ENCODE peak calls at places on chromosome 11, in five cellular contexts. P is stimulated activated naive CD4-positive, alpha-beta T cell; X is AG04450; N is stimulated activated CD4-positive, alpha-beta T cell treated with anti-CD3 and anti-CD28 coated beads, Interleukin-2, amount 100 ng/mL, for 48 hours; O is LoVo. Q is an unnamed sample.
A peak's percentile ranks its signal among the peaks of the same experiment; 100 is the strongest.

GRCh38 chr11:57727185-57727584 is 14.1 kb upstream of the SELENOH start:
- DNase-seq in X (no peak), O (no peak), P (no peak), N (no peak), Q (no peak)

GRCh38 chr11:28384418-28384817 is 276.2 kb downstream of the METTL15 start:
- DNase-seq in O (peak; percentile 18), P (no peak), X (peak; percentile 76), N (no peak), Q (no peak)

GRCh38 chr11:119189393-119189792 is 4.1 kb downstream of the NHERF4 start:
- DNase-seq in N (no peak), X (no peak), P (no peak), O (no peak), Q (no peak)

GRCh38 chr11:16001044-16001568 is 355.2 kb downstream of the SOX6 start:
- DNase-seq in N (no peak), O (no peak), P (no peak), X (no peak), Q (no peak)

GRCh38 chr11:126926376-126926791 is 74.2 kb downstream of the KIRREL3 start:
- DNase-seq in P (no peak), O (no peak), N (no peak), X (no peak), Q (no peak)

GRCh38 chr11:11787305-11788066 is 54.3 kb upstream of the USP47 start:
- DNase-seq in P (peak; percentile 66), O (peak; percentile 63), X (peak; percentile 41), N (peak; percentile 71), Q (peak; percentile 83)

GRCh38 chr11:134412508-134413333 is 679 bp upstream of the B3GAT1 start:
- DNase-seq in N (no peak), X (no peak), P (peak; percentile 10), O (no peak), Q (no peak)

GRCh38 chr11:74877132-74877531 is 71.8 kb downstream of the XRRA1 start:
- DNase-seq in X (no peak), O (no peak), N (peak; percentile 12), P (no peak), Q (no peak)

GRCh38 chr11:27909386-27909785 is 198.6 kb downstream of the KIF18A start:
- DNase-seq in O (no peak), X (no peak), N (no peak), P (no peak), Q (no peak)

GRCh38 chr11:63923319-63923718 is 6.4 kb upstream of the RCOR2 start:
- DNase-seq in O (no peak), X (no peak), P (no peak), N (no peak), Q (no peak)

GRCh38 chr11:75558939-75559843 is 2.9 kb upstream of the SERPINH1 start:
- DNase-seq in P (no peak), N (no peak), O (no peak), X (no peak), Q (peak; percentile 61)

GRCh38 chr11:27716850-27717249 is 16.6 kb upstream of the BDNF start:
- DNase-seq in O (no peak), N (no peak), P (no peak), X (no peak), Q (no peak)

GRCh38 chr11:76233936-76234703 is 27.8 kb upstream of the WNT11 start:
- DNase-seq in X (no peak), P (no peak), N (no peak), O (peak; percentile 18), Q (peak; percentile 42)

GRCh38 chr11:128552783-128553661 is 34.3 kb downstream of the ETS1 start:
- DNase-seq in P (no peak), O (no peak), N (no peak), X (no peak), Q (no peak)

GRCh38 chr11:83249972-83250593 is 36.1 kb downstream of the CCDC90B start:
- DNase-seq in X (peak; percentile 29), N (no peak), P (peak; percentile 56), O (peak; percentile 38), Q (peak; percentile 19)

GRCh38 chr11:120748485-120748814 is 236.9 kb downstream of the GRIK4 start:
- DNase-seq in O (no peak), P (no peak), N (no peak), X (no peak), Q (no peak)